ENCODE peak calls at places on chromosome 22, in ten cellular contexts. M is left ventricle myocardium inferior; C is CD4-positive, alpha-beta memory T cell; E is cardiac fibroblast; A is hypothalamus; L is endothelial cell of umbilical vein; Z is frontal cortex; S is GM12865; B is GM04504; P is sciatic nerve. H is an unnamed sample.

GRCh38 chr22:19875061-19875530 is 20.4 kb upstream of the GNB1L start:
- DNase-seq in P (peak), L (no peak), E (no peak), Z (no peak), C (no peak), M (no peak), A (no peak), S (no peak), B (no peak), H (no peak)

GRCh38 chr22:44954113-44954512 is 55.7 kb downstream of the PHF21B start:
- DNase-seq in B (no peak), E (no peak), Z (no peak), L (no peak), P (no peak), A (no peak), S (peak), M (no peak), C (no peak), H (no peak)

GRCh38 chr22:27799334-27800249 is 2.0 kb downstream of the MN1 start:
- DNase-seq in C (no peak), P (peak), L (no peak), Z (peak), A (no peak), M (peak), B (no peak), E (peak), S (no peak), H (peak)

GRCh38 chr22:39360674-39361413 is 11.1 kb downstream of the SYNGR1 start:
- DNase-seq in S (no peak), P (no peak), M (no peak), A (no peak), Z (no peak), C (no peak), L (no peak), E (no peak), B (no peak), H (no peak)

GRCh38 chr22:33111491-33111890 is 53.3 kb upstream of the SYN3 start:
- DNase-seq in B (no peak), M (no peak), E (no peak), C (no peak), L (no peak), Z (no peak), A (no peak), S (peak), P (no peak), H (no peak)

GRCh38 chr22:36144886-36145541 is 15.5 kb downstream of the APOL3 start:
- DNase-seq in E (peak), A (no peak), S (peak), Z (no peak), B (no peak), P (peak), L (peak), M (peak), C (no peak), H (peak)

GRCh38 chr22:38973289-38974169 is 8.6 kb upstream of the APOBEC3B start:
- DNase-seq in Z (no peak), M (no peak), E (peak), S (peak), P (no peak), B (no peak), A (no peak), L (peak), C (peak), H (peak)

GRCh38 chr22:32333141-32333768 is 24.4 kb upstream of the RFPL3 start:
- DNase-seq in Z (no peak), P (peak), S (no peak), B (no peak), E (no peak), A (no peak), M (no peak), L (no peak), C (no peak), H (no peak)

GRCh38 chr22:46213052-46213451 is 37.0 kb downstream of the CDPF1 start:
- DNase-seq in L (no peak), S (no peak), M (no peak), B (no peak), C (no peak), P (no peak), A (no peak), E (no peak), Z (no peak), H (no peak)

GRCh38 chr22:29524440-29525191 is 28.9 kb downstream of the THOC5 start:
- DNase-seq in M (peak), S (peak), Z (no peak), P (no peak), E (peak), A (no peak), L (peak), B (peak), C (no peak), H (peak)

GRCh38 chr22:21975273-21975672 is 7.3 kb downstream of the TOP3B start:
- DNase-seq in S (no peak), A (no peak), E (no peak), L (no peak), P (no peak), M (no peak), Z (no peak), B (no peak), C (no peak), H (no peak)

GRCh38 chr22:30187726-30188407 is 58.7 kb downstream of the LIF start:
- DNase-seq in C (no peak), P (no peak), Z (no peak), B (no peak), L (no peak), A (no peak), M (no peak), S (no peak), E (peak), H (peak)

GRCh38 chr22:22248878-22249277 is 4.3 kb downstream of the VPREB1 start:
- DNase-seq in C (no peak), M (no peak), Z (no peak), A (no peak), L (no peak), P (no peak), B (no peak), E (no peak), S (peak), H (no peak)

H was measured in iris pigment epithelial cell.